ENCODE peak calls at places on chromosomes 7 and 10, in six cellular contexts. N, E, R, X, K and I are unnamed samples.

GRCh38 chr10:119516381-119517234 is 25.9 kb downstream of the RGS10 start:
- DNase-seq in N (no peak), E (no peak), R (no peak), X (no peak), K (no peak), I (no peak)

GRCh38 chr10:94212876-94213595 is 149.7 kb downstream of the NOC3L start:
- DNase-seq in N (no peak), E (peak; percentile 25), R (no peak), X (peak; percentile 5), K (no peak), I (peak; percentile 56)

GRCh38 chr7:139709460-139709859 is 68.3 kb downstream of the HIPK2 start:
- DNase-seq in N (no peak), E (peak; percentile 90), R (no peak), X (no peak), K (no peak), I (no peak)

GRCh38 chr10:44774676-44775401 is 136.3 kb upstream of the TMEM72 start:
- DNase-seq in N (no peak), E (peak; percentile 61), R (no peak), X (no peak), K (no peak), I (no peak)

GRCh38 chr10:114821915-114822770 is 563 bp downstream of the FHIP2A start:
- DNase-seq in N (peak; percentile 69), E (peak; percentile 49), R (peak; percentile 57), X (no peak), K (peak; percentile 41), I (no peak)

GRCh38 chr10:61475449-61475873 is 22.3 kb upstream of the TMEM26 start:
- DNase-seq in N (no peak), E (peak; percentile 68), R (no peak), X (peak; percentile 4), K (peak; percentile 39), I (no peak)

GRCh38 chr7:55104707-55105433 is 86.1 kb downstream of the EGFR start:
- DNase-seq in N (no peak), E (peak; percentile 62), R (no peak), X (no peak), K (peak; percentile 40), I (no peak)

GRCh38 chr7:87332321-87332720 is 13.1 kb upstream of the CROT start:
- DNase-seq in N (no peak), E (no peak), R (no peak), X (no peak), K (no peak), I (no peak)

GRCh38 chr10:24360286-24361127 is 151.6 kb downstream of the KIAA1217 start:
- DNase-seq in N (peak; percentile 64), E (peak; percentile 71), R (no peak), X (peak; percentile 37), K (peak; percentile 60), I (no peak)

GRCh38 chr10:74888947-74889661 is 62.7 kb downstream of the KAT6B start:
- DNase-seq in N (no peak), E (no peak), R (no peak), X (peak; percentile 85), K (peak; percentile 9), I (peak; percentile 26)

GRCh38 chr10:72058989-72059842 is 29.1 kb downstream of the SPOCK2 start:
- DNase-seq in N (peak; percentile 20), E (no peak), R (no peak), X (no peak), K (no peak), I (no peak)

GRCh38 chr7:12961910-12962309 is 274.5 kb downstream of the ARL4A start:
- DNase-seq in N (no peak), E (no peak), R (no peak), X (no peak), K (no peak), I (no peak)

GRCh38 chr7:157568785-157569584 is 232.2 kb downstream of the DNAJB6 start:
- DNase-seq in N (peak; percentile 74), E (no peak), R (peak; percentile 18), X (no peak), K (no peak), I (no peak)

GRCh38 chr10:127715782-127716378 is 21.1 kb upstream of the FOXI2 start:
- DNase-seq in N (no peak), E (peak; percentile 7), R (no peak), X (peak; percentile 11), K (no peak), I (peak; percentile 4)